ENCODE peak calls at places on chromosomes 2 and 18, in four cellular contexts. C, U, R and Q are unnamed samples.

GRCh38 chr2:165007162-165007744 is 51.9 kb upstream of the SLC38A11 start:
- DNase-seq in C (no peak), U (no peak), R (no peak), Q (no peak)

GRCh38 chr2:60957643-60958042 is 59.9 kb upstream of the PEX13 start:
- DNase-seq in C (no peak), U (no peak), R (no peak), Q (no peak)

GRCh38 chr2:223835701-223836532 is 1.5 kb downstream of the AP1S3 start:
- DNase-seq in U (no peak), C (no peak), R (no peak), Q (peak; percentile 11)

GRCh38 chr18:63470751-63471150 is 6.0 kb upstream of the SERPINB5 start:
- DNase-seq in C (no peak), U (no peak), R (no peak), Q (no peak)

GRCh38 chr18:59446012-59446411 is 86.9 kb upstream of the LMAN1 start:
- DNase-seq in C (peak; percentile 67), U (no peak), R (peak; percentile 29), Q (no peak)

GRCh38 chr2:33746401-33746800 is 147.3 kb upstream of the FAM98A start:
- DNase-seq in U (no peak), R (no peak), C (no peak), Q (no peak)

GRCh38 chr2:113009617-113010016 is 4.4 kb downstream of the IL36A start:
- DNase-seq in C (no peak), R (no peak), U (no peak), Q (no peak)

GRCh38 chr18:7117390-7118355 is at the start of gene LAMA1:
- DNase-seq in R (peak; percentile 50), U (no peak), C (peak; percentile 74), Q (no peak)

GRCh38 chr18:24126155-24126947 is 12.5 kb upstream of the CABYR start:
- DNase-seq in C (peak; percentile 9), R (no peak), U (no peak), Q (no peak)

GRCh38 chr2:73291461-73292315 is 1.7 kb downstream of the EGR4 start:
- DNase-seq in U (no peak), C (no peak), R (peak; percentile 33), Q (peak; percentile 32)

GRCh38 chr18:32891797-32892196 is 119.0 kb upstream of the KLHL14 start:
- DNase-seq in U (no peak), C (no peak), R (no peak), Q (no peak)